ENCODE peak calls at places on chromosome 5, in ten cellular contexts. T is adipocyte; K is hepatocyte; J is GM12892; M is activated CD4-positive, CD25-positive, alpha-beta regulatory T cell; H is stimulated activated CD8-positive, alpha-beta memory T cell treated with anti-CD3 and anti-CD28 coated beads, Interleukin-4, amount 100 ng/mL, for 4 hours; W is GM23338; B is cardiac muscle cell; N is GM12865; I is activated T-helper 9 cell treated with anti-CD3 and anti-CD28 coated beads, Interleukin-2, amount 50 U/mL, for 16 hours. E is an unnamed sample.

GRCh38 chr5:82351754-82352145 is 73.6 kb upstream of the RPS23 start:
- DNase-seq in I (no peak), B (peak; percentile 87), T (peak; percentile 90), N (peak; percentile 61), H (no peak), M (no peak), J (peak; percentile 23), K (peak; percentile 75), W (peak; percentile 77), E (peak; percentile 66)

GRCh38 chr5:1737790-1738405 is 61.7 kb downstream of the MRPL36 start:
- DNase-seq in H (no peak), T (peak; percentile 9), M (no peak), J (no peak), B (peak; percentile 33), N (peak; percentile 64), K (no peak), W (peak; percentile 63), I (no peak), E (no peak)

GRCh38 chr5:87138091-87138819 is 129.4 kb upstream of the RASA1 start:
- DNase-seq in T (no peak), N (no peak), B (no peak), J (no peak), I (no peak), K (no peak), W (no peak), M (no peak), H (no peak), E (no peak)

GRCh38 chr5:172505840-172506638 is 51.7 kb upstream of the SH3PXD2B start:
- DNase-seq in M (no peak), B (no peak), H (no peak), T (no peak), I (no peak), K (no peak), W (no peak), N (no peak), J (no peak), E (no peak)

GRCh38 chr5:179912951-179913350 is 5.3 kb upstream of the TBC1D9B start:
- DNase-seq in H (no peak), K (no peak), I (no peak), M (no peak), T (no peak), B (no peak), J (no peak), N (no peak), W (no peak), E (no peak)

GRCh38 chr5:69004127-69004526 is 89.7 kb upstream of the SLC30A5 start:
- DNase-seq in N (no peak), B (no peak), T (no peak), J (no peak), K (no peak), I (no peak), W (no peak), M (no peak), H (no peak), E (no peak)

GRCh38 chr5:91820874-91821273 is 437.8 kb upstream of the ARRDC3 start:
- DNase-seq in W (no peak), H (no peak), K (no peak), T (no peak), J (no peak), N (no peak), B (no peak), I (no peak), M (no peak), E (no peak)

GRCh38 chr5:135694906-135695305 is 116.1 kb upstream of the CXCL14 start:
- DNase-seq in K (peak; percentile 3), H (no peak), T (no peak), B (no peak), N (no peak), W (no peak), J (no peak), I (no peak), M (no peak), E (no peak)

GRCh38 chr5:52987711-52988329 is 1.3 kb upstream of the ITGA2 start:
- DNase-seq in H (no peak), M (no peak), K (peak; percentile 69), W (no peak), N (no peak), J (no peak), T (no peak), I (no peak), B (no peak), E (no peak)

GRCh38 chr5:159951387-159951786 is 35.1 kb downstream of the ADRA1B start:
- DNase-seq in K (no peak), N (peak; percentile 19), M (no peak), I (no peak), W (peak; percentile 79), B (peak; percentile 22), H (no peak), J (no peak), T (no peak), E (no peak)

GRCh38 chr5:118007262-118007661 is 981.1 kb downstream of the DTWD2 start:
- DNase-seq in K (no peak), H (no peak), T (no peak), B (peak; percentile 8), N (no peak), M (no peak), J (no peak), I (no peak), W (no peak), E (no peak)